ENCODE peak calls at places on chromosomes 11 and 22, in seven cellular contexts. G, M, T, H, L, Z and Y are unnamed samples.

GRCh38 chr22:46587067-46587471 is 33.1 kb upstream of the GRAMD4 start:
- DNase-seq in M (no peak), L (no peak), Z (no peak), H (peak; percentile 27), T (no peak), G (no peak), Y (no peak)

GRCh38 chr11:134724779-134725140 is 312.7 kb upstream of the B3GAT1 start:
- DNase-seq in G (no peak), T (no peak), H (no peak), L (no peak), Z (no peak), M (no peak), Y (no peak)

GRCh38 chr22:24225951-24226350 is 18.9 kb downstream of the GGT5 start:
- DNase-seq in L (no peak), M (no peak), Z (no peak), H (no peak), G (no peak), T (no peak), Y (no peak)

GRCh38 chr11:94151903-94152677 is 23.4 kb downstream of the PANX1 start:
- DNase-seq in T (no peak), H (peak; percentile 31), G (peak; percentile 84), M (peak; percentile 40), L (no peak), Z (no peak), Y (no peak)

GRCh38 chr22:45503071-45503815 is 560 bp downstream of the FBLN1 start:
- DNase-seq in M (no peak), H (no peak), L (no peak), Z (no peak), G (no peak), T (no peak), Y (no peak)

GRCh38 chr11:91265946-91266345 is 958.7 kb upstream of the FAT3 start:
- DNase-seq in M (no peak), Z (no peak), L (no peak), T (no peak), H (no peak), G (peak; percentile 93), Y (no peak)

GRCh38 chr11:1564535-1565172 is 7.4 kb downstream of the DUSP8 start:
- DNase-seq in L (no peak), M (peak; percentile 80), H (no peak), Z (peak; percentile 33), T (peak; percentile 41), G (peak; percentile 85), Y (peak; percentile 92)

GRCh38 chr11:116861539-116861938 is 24.1 kb upstream of the APOA1 start:
- DNase-seq in M (no peak), G (peak; percentile 89), Z (no peak), H (no peak), T (no peak), L (no peak), Y (no peak)

GRCh38 chr11:10349281-10349665 is 44.4 kb downstream of the ADM start:
- DNase-seq in H (no peak), G (no peak), L (no peak), T (no peak), Z (no peak), M (no peak), Y (no peak)

GRCh38 chr11:121082670-121083069 is 18.4 kb upstream of the TECTA start:
- DNase-seq in L (no peak), T (no peak), M (no peak), G (peak; percentile 22), H (no peak), Z (no peak), Y (no peak)

GRCh38 chr11:1175461-1176223 is 17.9 kb downstream of the MUC5AC start:
- DNase-seq in M (no peak), H (no peak), T (no peak), G (no peak), Z (no peak), L (no peak), Y (no peak)

GRCh38 chr11:420911-421321 is 6.1 kb upstream of the SIGIRR start:
- DNase-seq in L (no peak), M (no peak), G (no peak), T (no peak), H (no peak), Z (no peak), Y (no peak)

GRCh38 chr11:48134221-48134922 is 82.2 kb upstream of the OR4B1 start:
- DNase-seq in T (no peak), H (no peak), L (no peak), G (no peak), Z (no peak), M (no peak), Y (no peak)